ENCODE peak calls at places on chromosomes 4 and X, in eight cellular contexts. H, Y, U, O, F, Q, J and A are unnamed samples. For H3K27me3, the result is how much of the 10 kb centered on the place peaks cover.

GRCh38 chrX:12403474-12404082 is 265.3 kb downstream of the FRMPD4 start:
- DNase-seq in F (peak), J (no peak), O (no peak), H (no peak), Q (no peak), U (no peak), Y (no peak), A (no peak)

GRCh38 chr4:78661086-78661690 is 109.6 kb downstream of the ANXA3 start:
- DNase-seq in H (no peak), F (no peak), U (no peak), Y (no peak), J (no peak), Q (no peak), O (no peak), A (no peak)

GRCh38 chr4:110091426-110091825 is 107.0 kb downstream of the ELOVL6 start:
- DNase-seq in H (no peak), U (no peak), J (no peak), Q (no peak), F (peak), O (peak), Y (peak), A (no peak)

GRCh38 chr4:169185133-169185956 is 85.4 kb downstream of the SH3RF1 start:
- DNase-seq in H (no peak), Y (no peak), F (no peak), Q (no peak), O (no peak), U (no peak), J (no peak), A (no peak)

GRCh38 chr4:73990988-73991883 is 3.2 kb upstream of the PPBP start:
- DNase-seq in Y (no peak), U (no peak), Q (no peak), O (no peak), F (no peak), J (no peak), H (no peak), A (no peak)

GRCh38 chr4:126738926-126739325 is 893.8 kb upstream of the INTU start:
- DNase-seq in F (peak), H (no peak), J (no peak), U (no peak), O (peak), Y (no peak), Q (no peak), A (no peak)

GRCh38 chr4:123452585-123452984 is 56.0 kb downstream of the SPRY1 start:
- DNase-seq in J (peak), Q (peak), F (peak), O (peak), H (peak), U (no peak), Y (peak), A (no peak)

GRCh38 chr4:142324572-142324971 is 521.5 kb downstream of the INPP4B start:
- DNase-seq in U (no peak), Y (no peak), Q (no peak), O (no peak), H (no peak), J (no peak), F (no peak), A (no peak)

GRCh38 chr4:13160906-13161305 is 323.2 kb downstream of the RAB28 start:
- DNase-seq in Y (peak), H (no peak), O (peak), U (no peak), F (peak), Q (no peak), J (no peak), A (no peak)

GRCh38 chr4:165403667-165404066 is 24.9 kb downstream of the CPE start:
- DNase-seq in F (no peak), H (no peak), O (no peak), Q (no peak), U (no peak), Y (no peak), J (no peak), A (no peak)

GRCh38 chr4:176927664-176928063 is 134.9 kb upstream of the VEGFC start:
- DNase-seq in Q (no peak), J (no peak), F (peak), Y (peak), O (peak), U (no peak), H (no peak), A (no peak)

GRCh38 chrX:100648601-100649417 is 4.8 kb downstream of the SRPX2 start:
- DNase-seq in Q (peak), U (no peak), J (peak), F (peak), H (no peak), Y (peak), O (peak), A (no peak)

GRCh38 chr4:186587416-186588018 is 32.1 kb upstream of the MTNR1A start:
- DNase-seq in H (no peak), U (no peak), F (peak), O (peak), Q (peak), Y (peak), J (peak), A (peak)

GRCh38 chr4:189988892-189989431 is 38.1 kb downstream of the FRG2 start:
- DNase-seq in J (no peak), O (no peak), Q (no peak), F (no peak), H (no peak), U (no peak), Y (no peak), A (no peak)

GRCh38 chr4:34181311-34181808 is 2063.0 kb downstream of the ARAP2 start:
- DNase-seq in Y (peak), O (peak), Q (no peak), F (peak), H (no peak), J (no peak), U (no peak), A (no peak)

GRCh38 chrX:107711521-107712041 is 64.0 kb downstream of the TSC22D3 start:
- DNase-seq in H (no peak), Y (no peak), U (peak), F (no peak), O (no peak), Q (no peak), J (no peak), A (no peak)

GRCh38 chr4:105061136-105061696 is 85.5 kb upstream of the TET2 start:
- DNase-seq in F (peak), U (no peak), Y (no peak), J (peak), H (no peak), Q (no peak), O (peak), A (no peak)

GRCh38 chr4:19521151-19521550 is 730.6 kb upstream of the SLIT2 start:
- DNase-seq in H (no peak), U (no peak), F (no peak), J (no peak), Y (no peak), O (no peak), Q (no peak), A (no peak)

GRCh38 chr4:140626982-140627381 is 58.2 kb upstream of the UCP1 start:
- DNase-seq in J (no peak), Y (no peak), O (peak), F (no peak), U (no peak), H (no peak), Q (no peak), A (no peak)

GRCh38 chr4:83753260-83753659 is 217.4 kb downstream of the GPAT3 start:
- DNase-seq in U (no peak), H (no peak), J (no peak), Y (no peak), O (no peak), F (no peak), Q (no peak), A (no peak)

GRCh38 chr4:4875147-4875546 is 15.7 kb downstream of the MSX1 start:
- DNase-seq in H (no peak), Q (no peak), U (no peak), Y (no peak), O (no peak), J (no peak), F (no peak), A (no peak)

GRCh38 chrX:133337250-133337649 is 78.0 kb downstream of the GPC4 start:
- DNase-seq in F (no peak), Q (no peak), U (no peak), Y (no peak), H (no peak), J (peak), O (peak), A (no peak)

GRCh38 chr4:38154251-38154650 is 194.1 kb downstream of the PTTG2 start:
- DNase-seq in U (no peak), J (no peak), H (no peak), Y (no peak), F (peak), O (peak), Q (no peak), A (no peak)

GRCh38 chrX:137988470-137988869 is 422.5 kb downstream of the ZIC3 start:
- DNase-seq in O (no peak), H (no peak), F (no peak), U (no peak), Y (no peak), Q (no peak), J (no peak), A (no peak)

GRCh38 chrX:70132244-70132643 is 1.0 kb upstream of the IGBP1 start:
- DNase-seq in U (no peak), Y (no peak), F (no peak), O (peak), Q (no peak), J (no peak), H (no peak), A (no peak)

DNA sequence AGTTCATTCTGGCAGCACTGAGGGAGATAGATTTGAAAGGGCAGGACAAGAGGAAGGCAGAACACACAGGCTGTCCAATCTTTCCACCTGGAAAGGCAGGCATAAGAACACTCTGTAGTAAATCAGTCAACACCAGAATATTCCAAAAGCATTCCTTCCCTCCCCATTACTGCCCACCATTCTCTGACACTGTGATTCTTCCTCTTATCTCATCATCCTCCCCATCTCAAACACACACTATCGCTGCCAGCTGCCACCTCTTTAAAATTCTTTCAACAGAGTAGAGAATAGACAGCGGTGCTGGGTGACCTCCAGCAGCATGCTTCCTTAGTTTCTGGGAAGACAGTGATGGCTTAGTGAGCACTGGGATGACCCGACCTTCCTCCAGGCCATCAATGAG is 53.7 kb upstream of the MYOZ2 start:
- DNase-seq in Q (no peak), Y (no peak), J (peak), F (no peak), H (no peak), O (no peak), U (no peak), A (no peak)
- H3K27ac ChIP-seq in Q (no peak), Y (no peak), J (peak), F (no peak), H (no peak), O (peak), U (no peak), A (no peak)

DNA sequence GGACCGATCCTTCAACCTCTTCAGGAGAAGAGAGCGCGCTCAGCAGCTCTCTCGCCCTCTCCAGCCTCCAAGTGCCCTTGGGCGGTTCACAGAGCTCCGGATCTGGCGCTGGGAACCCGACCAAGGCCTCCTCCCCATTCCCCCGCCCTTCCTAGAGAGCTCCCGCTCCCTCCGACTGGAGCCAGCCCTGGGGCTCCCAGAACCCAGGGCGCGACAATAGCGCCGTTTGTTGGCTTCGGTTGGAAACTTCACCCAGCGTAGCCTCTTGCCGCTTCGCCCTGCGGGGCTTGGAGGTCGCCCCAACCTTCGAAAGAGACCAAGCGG is 3.1 kb upstream of the SOX3 start:
- DNase-seq in Q (no peak), U (no peak), J (no peak), O (peak), F (no peak), Y (no peak), H (no peak), A (no peak)
- TF ChIP-seq CTCF in Q (no peak), U (no peak), J (no peak), O (peak), F (peak), Y (peak), H (no peak), A (no peak)

GRCh38 chrX:113551919-113552318 is 711.3 kb upstream of the AMOT start:
- DNase-seq in Y (no peak), O (no peak), F (no peak), U (no peak), Q (no peak), J (no peak), H (no peak), A (no peak)
- H3K27me3 ChIP-seq in Y (under half), O (under half), F (under half), U (under half), Q (under half), J (under half), H (under half), A (under half)

GRCh38 chr4:1043162-1043561 is 31.7 kb downstream of the FGFRL1 start:
- DNase-seq in U (no peak), F (no peak), O (no peak), Q (no peak), Y (no peak), H (no peak), J (no peak), A (no peak)
- H3K27ac ChIP-seq in U (no peak), F (peak), O (peak), Q (no peak), Y (peak), H (peak), J (no peak), A (no peak)

GRCh38 chr4:163536101-163536500 is 41.6 kb downstream of the TMA16 start:
- DNase-seq in J (no peak), Q (no peak), O (no peak), U (no peak), Y (no peak), H (no peak), F (peak), A (no peak)
- TF ChIP-seq CTCF in J (no peak), Q (no peak), O (no peak), U (no peak), Y (no peak), H (no peak), F (no peak), A (no peak)

GRCh38 chrX:78513996-78514745 is 145.0 kb downstream of the RTL3 start:
- DNase-seq in J (no peak), Q (no peak), F (no peak), H (no peak), Y (no peak), O (no peak), U (no peak), A (no peak)
- H3K27me3 ChIP-seq in J (under half), Q (under half), F (under half), H (under half), Y (under half), O (under half), U (under half), A (under half)

GRCh38 chr4:183658362-183659028 is 490 bp downstream of the RWDD4 start:
- DNase-seq in J (no peak), O (peak), Q (peak), U (peak), H (no peak), F (peak), Y (no peak), A (peak)
- H3K27ac ChIP-seq in J (peak), O (peak), Q (peak), U (peak), H (peak), F (peak), Y (peak), A (peak)

GRCh38 chr4:151522790-151523332 is 113.9 kb downstream of the FHIP1A start:
- DNase-seq in O (peak), H (no peak), J (no peak), U (no peak), F (no peak), Y (no peak), Q (no peak), A (no peak)

GRCh38 chr4:151519728-151520415 is 110.9 kb downstream of the FHIP1A start:
- DNase-seq in O (no peak), J (no peak), Q (no peak), Y (no peak), F (no peak), H (no peak), U (no peak), A (no peak)

GRCh38 chr4:151517896-151518295 is 108.9 kb downstream of the FHIP1A start:
- DNase-seq in F (no peak), Y (no peak), Q (no peak), U (no peak), H (no peak), O (no peak), J (no peak), A (no peak)

GRCh38 chr4:151518359-151518758 is 109.4 kb downstream of the FHIP1A start:
- DNase-seq in U (no peak), J (no peak), H (no peak), Y (no peak), O (no peak), F (no peak), Q (no peak), A (no peak)
- TF ChIP-seq CTCF in U (no peak), J (no peak), H (no peak), Y (no peak), O (no peak), F (no peak), Q (no peak), A (no peak)

GRCh38 chr4:6565691-6566431 is 9.1 kb upstream of the MAN2B2 start:
- DNase-seq in F (no peak), H (no peak), J (no peak), Q (no peak), U (no peak), Y (no peak), O (no peak), A (no peak)
- H3K27me3 ChIP-seq in F (half or more), H (under half), J (under half), Q (under half), U (half or more), Y (under half), O (under half), A (under half)

DNA sequence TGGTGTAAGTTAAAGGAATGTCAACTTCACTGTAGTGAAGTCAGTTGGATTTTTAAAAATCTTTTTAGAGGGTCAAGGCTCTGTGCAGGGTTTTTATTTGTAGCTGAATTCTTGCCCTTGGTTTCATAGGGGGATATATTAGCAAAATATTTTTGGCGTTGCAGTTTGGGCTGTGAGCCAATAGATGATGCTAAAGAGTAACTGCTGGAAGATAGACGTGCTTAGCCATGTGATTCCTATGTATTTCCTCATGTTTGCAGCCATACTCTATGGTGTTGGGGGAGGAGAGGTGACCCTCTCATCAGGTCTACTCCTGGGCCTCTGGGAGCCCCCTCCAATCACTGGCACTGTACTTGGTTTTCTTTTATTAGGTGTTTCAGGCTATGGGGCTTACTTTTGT is 246.7 kb upstream of the ARHGAP24 start:
- DNase-seq in Q (no peak), H (no peak), O (peak), Y (no peak), U (no peak), J (no peak), F (no peak), A (no peak)
- H3K27ac ChIP-seq in Q (no peak), H (no peak), O (no peak), Y (no peak), U (no peak), J (no peak), F (no peak), A (no peak)